ENCODE peak calls at places on chromosomes 7 and 10, in nine cellular contexts. One of them, this sample, is unnamed.

GRCh38 chr10:46229144-46229563 is 57.6 kb upstream of the ANTXRL start:
- DNase-seq in left ventricle myocardium inferior: no peak
- DNase-seq in uterus: peak; percentile 1
- DNase-seq in astrocyte: no peak
- DNase-seq in right lobe of liver: no peak
- DNase-seq in body of pancreas: no peak
- DNase-seq in sigmoid colon: no peak
- DNase-seq in prostate gland: no peak
- DNase-seq in heart left ventricle: peak; percentile 3
- DNase-seq in this sample: no peak

GRCh38 chr7:138665669-138666140 is 35.5 kb downstream of the SVOPL start:
- DNase-seq in left ventricle myocardium inferior: no peak
- DNase-seq in uterus: no peak
- DNase-seq in astrocyte: no peak
- DNase-seq in right lobe of liver: no peak
- DNase-seq in body of pancreas: no peak
- DNase-seq in sigmoid colon: no peak
- DNase-seq in prostate gland: no peak
- DNase-seq in heart left ventricle: no peak
- DNase-seq in this sample: no peak

GRCh38 chr7:41466760-41467384 is 236.0 kb downstream of the INHBA start:
- DNase-seq in left ventricle myocardium inferior: no peak
- DNase-seq in uterus: no peak
- DNase-seq in astrocyte: peak; percentile 38
- DNase-seq in right lobe of liver: no peak
- DNase-seq in body of pancreas: no peak
- DNase-seq in sigmoid colon: no peak
- DNase-seq in prostate gland: no peak
- DNase-seq in heart left ventricle: no peak
- DNase-seq in this sample: no peak

GRCh38 chr10:87575851-87576250 is 71.2 kb downstream of the MINPP1 start:
- DNase-seq in left ventricle myocardium inferior: no peak
- DNase-seq in uterus: no peak
- DNase-seq in astrocyte: no peak
- DNase-seq in right lobe of liver: no peak
- DNase-seq in body of pancreas: no peak
- DNase-seq in sigmoid colon: no peak
- DNase-seq in prostate gland: no peak
- DNase-seq in heart left ventricle: no peak
- DNase-seq in this sample: no peak

GRCh38 chr10:101123085-101123814 is 7.8 kb upstream of the TLX1 start:
- DNase-seq in left ventricle myocardium inferior: no peak
- DNase-seq in uterus: no peak
- DNase-seq in astrocyte: no peak
- DNase-seq in right lobe of liver: no peak
- DNase-seq in body of pancreas: no peak
- DNase-seq in sigmoid colon: no peak
- DNase-seq in prostate gland: no peak
- DNase-seq in heart left ventricle: no peak
- DNase-seq in this sample: no peak

GRCh38 chr7:80488851-80489370 is 23.0 kb downstream of the GNAT3 start:
- DNase-seq in left ventricle myocardium inferior: no peak
- DNase-seq in uterus: no peak
- DNase-seq in astrocyte: no peak
- DNase-seq in right lobe of liver: no peak
- DNase-seq in body of pancreas: no peak
- DNase-seq in sigmoid colon: no peak
- DNase-seq in prostate gland: no peak
- DNase-seq in heart left ventricle: no peak
- DNase-seq in this sample: no peak

GRCh38 chr7:121545418-121545817 is 149.3 kb upstream of the FAM3C start:
- DNase-seq in left ventricle myocardium inferior: no peak
- DNase-seq in uterus: no peak
- DNase-seq in astrocyte: no peak
- DNase-seq in right lobe of liver: no peak
- DNase-seq in body of pancreas: no peak
- DNase-seq in sigmoid colon: no peak
- DNase-seq in prostate gland: no peak
- DNase-seq in heart left ventricle: no peak
- DNase-seq in this sample: no peak

GRCh38 chr10:58023341-58024073 is 244.2 kb downstream of the IPMK start:
- DNase-seq in left ventricle myocardium inferior: no peak
- DNase-seq in uterus: no peak
- DNase-seq in astrocyte: peak; percentile 90
- DNase-seq in right lobe of liver: no peak
- DNase-seq in body of pancreas: no peak
- DNase-seq in sigmoid colon: no peak
- DNase-seq in prostate gland: no peak
- DNase-seq in heart left ventricle: no peak
- DNase-seq in this sample: no peak

GRCh38 chr7:102093599-102094001 is 193.1 kb upstream of the SH2B2 start:
- DNase-seq in left ventricle myocardium inferior: no peak
- DNase-seq in uterus: no peak
- DNase-seq in astrocyte: no peak
- DNase-seq in right lobe of liver: no peak
- DNase-seq in body of pancreas: no peak
- DNase-seq in sigmoid colon: no peak
- DNase-seq in prostate gland: no peak
- DNase-seq in heart left ventricle: no peak
- DNase-seq in this sample: peak; percentile 62

GRCh38 chr7:6398943-6399342 is 48.8 kb downstream of the DAGLB start:
- DNase-seq in left ventricle myocardium inferior: no peak
- DNase-seq in uterus: no peak
- DNase-seq in astrocyte: peak; percentile 49
- DNase-seq in right lobe of liver: no peak
- DNase-seq in body of pancreas: peak; percentile 37
- DNase-seq in sigmoid colon: no peak
- DNase-seq in prostate gland: peak; percentile 59
- DNase-seq in heart left ventricle: no peak
- DNase-seq in this sample: no peak

GRCh38 chr10:79431891-79432831 is 13.3 kb downstream of the ZCCHC24 start:
- DNase-seq in left ventricle myocardium inferior: no peak
- DNase-seq in uterus: peak; percentile 76
- DNase-seq in astrocyte: no peak
- DNase-seq in right lobe of liver: no peak
- DNase-seq in body of pancreas: no peak
- DNase-seq in sigmoid colon: peak; percentile 85
- DNase-seq in prostate gland: no peak
- DNase-seq in heart left ventricle: no peak
- DNase-seq in this sample: no peak

GRCh38 chr7:25180592-25180923 is 47.7 kb downstream of the NPVF start:
- DNase-seq in left ventricle myocardium inferior: no peak
- DNase-seq in uterus: no peak
- DNase-seq in astrocyte: no peak
- DNase-seq in right lobe of liver: no peak
- DNase-seq in body of pancreas: no peak
- DNase-seq in sigmoid colon: no peak
- DNase-seq in prostate gland: no peak
- DNase-seq in heart left ventricle: no peak
- DNase-seq in this sample: no peak

GRCh38 chr10:98589007-98589406 is 142.3 kb upstream of the HPS1 start:
- DNase-seq in left ventricle myocardium inferior: no peak
- DNase-seq in uterus: no peak
- DNase-seq in astrocyte: no peak
- DNase-seq in right lobe of liver: no peak
- DNase-seq in body of pancreas: no peak
- DNase-seq in sigmoid colon: no peak
- DNase-seq in prostate gland: no peak
- DNase-seq in heart left ventricle: no peak
- DNase-seq in this sample: no peak

GRCh38 chr10:61754553-61755540 is 92.1 kb downstream of the CABCOCO1 start:
- DNase-seq in left ventricle myocardium inferior: no peak
- DNase-seq in uterus: no peak
- DNase-seq in astrocyte: peak; percentile 54
- DNase-seq in right lobe of liver: no peak
- DNase-seq in body of pancreas: no peak
- DNase-seq in sigmoid colon: no peak
- DNase-seq in prostate gland: no peak
- DNase-seq in heart left ventricle: no peak
- DNase-seq in this sample: no peak

GRCh38 chr7:83732305-83732704 is 83.4 kb upstream of the SEMA3E start:
- DNase-seq in left ventricle myocardium inferior: no peak
- DNase-seq in uterus: no peak
- DNase-seq in astrocyte: peak; percentile 30
- DNase-seq in right lobe of liver: no peak
- DNase-seq in body of pancreas: no peak
- DNase-seq in sigmoid colon: no peak
- DNase-seq in prostate gland: no peak
- DNase-seq in heart left ventricle: no peak
- DNase-seq in this sample: no peak

DNA sequence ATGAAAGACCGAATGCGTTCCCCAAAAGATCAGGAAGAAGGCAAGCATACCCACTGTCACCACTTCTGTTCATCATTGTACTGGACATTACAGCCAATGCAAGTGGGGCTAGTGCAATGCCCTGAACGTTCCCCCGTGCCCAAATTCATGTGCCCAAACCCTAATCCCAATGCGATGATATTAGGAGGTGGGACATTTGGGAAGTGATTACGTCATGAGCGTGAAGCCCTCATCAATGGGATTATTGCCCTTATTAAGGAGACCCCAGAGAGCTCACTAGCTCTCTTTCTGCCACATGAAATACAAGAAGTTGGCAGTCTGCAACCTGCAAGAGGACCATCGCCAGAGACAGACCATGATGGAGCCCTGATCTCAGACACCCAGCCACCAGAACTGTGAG is 511.4 kb upstream of the TPK1 start:
- DNase-seq in left ventricle myocardium inferior: no peak
- DNase-seq in uterus: no peak
- DNase-seq in astrocyte: no peak
- DNase-seq in right lobe of liver: no peak
- DNase-seq in body of pancreas: no peak
- DNase-seq in sigmoid colon: no peak
- DNase-seq in prostate gland: no peak
- DNase-seq in heart left ventricle: no peak
- DNase-seq in this sample: no peak
- TF ChIP-seq CTCF in left ventricle myocardium inferior: no peak
- TF ChIP-seq CTCF in uterus: no peak
- TF ChIP-seq CTCF in astrocyte: no peak
- TF ChIP-seq CTCF in right lobe of liver: no peak
- TF ChIP-seq CTCF in body of pancreas: no peak
- TF ChIP-seq CTCF in sigmoid colon: no peak
- TF ChIP-seq CTCF in prostate gland: no peak
- TF ChIP-seq CTCF in heart left ventricle: no peak
- TF ChIP-seq CTCF in this sample: no peak

GRCh38 chr10:69364232-69364631 is 52.5 kb downstream of the TACR2 start:
- DNase-seq in left ventricle myocardium inferior: no peak
- DNase-seq in uterus: no peak
- DNase-seq in astrocyte: no peak
- DNase-seq in right lobe of liver: no peak
- DNase-seq in body of pancreas: no peak
- DNase-seq in sigmoid colon: no peak
- DNase-seq in prostate gland: no peak
- DNase-seq in heart left ventricle: no peak
- DNase-seq in this sample: no peak

GRCh38 chr10:69361303-69361614 is 55.5 kb downstream of the TACR2 start:
- DNase-seq in left ventricle myocardium inferior: no peak
- DNase-seq in uterus: no peak
- DNase-seq in astrocyte: no peak
- DNase-seq in right lobe of liver: no peak
- DNase-seq in body of pancreas: peak; percentile 94
- DNase-seq in sigmoid colon: no peak
- DNase-seq in prostate gland: no peak
- DNase-seq in heart left ventricle: no peak
- DNase-seq in this sample: no peak

GRCh38 chr10:69362471-69362954 is 54.2 kb downstream of the TACR2 start:
- DNase-seq in left ventricle myocardium inferior: peak; percentile 69
- DNase-seq in uterus: peak; percentile 31
- DNase-seq in astrocyte: peak; percentile 73
- DNase-seq in right lobe of liver: no peak
- DNase-seq in body of pancreas: peak; percentile 72
- DNase-seq in sigmoid colon: no peak
- DNase-seq in prostate gland: peak; percentile 65
- DNase-seq in heart left ventricle: peak; percentile 76
- DNase-seq in this sample: peak; percentile 66

GRCh38 chr10:69360485-69361302 is 56.0 kb downstream of the TACR2 start:
- DNase-seq in left ventricle myocardium inferior: peak; percentile 74
- DNase-seq in uterus: peak; percentile 83
- DNase-seq in astrocyte: peak; percentile 92
- DNase-seq in right lobe of liver: no peak
- DNase-seq in body of pancreas: peak; percentile 94
- DNase-seq in sigmoid colon: peak; percentile 93
- DNase-seq in prostate gland: peak; percentile 95
- DNase-seq in heart left ventricle: peak; percentile 68
- DNase-seq in this sample: peak; percentile 79

GRCh38 chr10:69363666-69364065 is 53.1 kb downstream of the TACR2 start:
- DNase-seq in left ventricle myocardium inferior: no peak
- DNase-seq in uterus: no peak
- DNase-seq in astrocyte: no peak
- DNase-seq in right lobe of liver: no peak
- DNase-seq in body of pancreas: no peak
- DNase-seq in sigmoid colon: no peak
- DNase-seq in prostate gland: no peak
- DNase-seq in heart left ventricle: no peak
- DNase-seq in this sample: no peak
- H3K36me3 ChIP-seq in left ventricle myocardium inferior: peaks cover 41% of the 10 kb centered on the region
- H3K36me3 ChIP-seq in uterus: no peaks in the 10 kb centered on the region
- H3K36me3 ChIP-seq in astrocyte: peaks cover 14% of the 10 kb centered on the region
- H3K36me3 ChIP-seq in right lobe of liver: no peaks in the 10 kb centered on the region
- H3K36me3 ChIP-seq in body of pancreas: no peaks in the 10 kb centered on the region
- H3K36me3 ChIP-seq in sigmoid colon: peaks cover 26% of the 10 kb centered on the region
- H3K36me3 ChIP-seq in prostate gland: no peaks in the 10 kb centered on the region
- H3K36me3 ChIP-seq in heart left ventricle: peaks cover 61% of the 10 kb centered on the region
- H3K36me3 ChIP-seq in this sample: no peaks in the 10 kb centered on the region

GRCh38 chr7:11355571-11355970 is 381.9 kb downstream of the PHF14 start:
- DNase-seq in left ventricle myocardium inferior: no peak
- DNase-seq in uterus: no peak
- DNase-seq in astrocyte: no peak
- DNase-seq in right lobe of liver: no peak
- DNase-seq in body of pancreas: no peak
- DNase-seq in sigmoid colon: no peak
- DNase-seq in prostate gland: no peak
- DNase-seq in heart left ventricle: no peak
- DNase-seq in this sample: no peak

DNA sequence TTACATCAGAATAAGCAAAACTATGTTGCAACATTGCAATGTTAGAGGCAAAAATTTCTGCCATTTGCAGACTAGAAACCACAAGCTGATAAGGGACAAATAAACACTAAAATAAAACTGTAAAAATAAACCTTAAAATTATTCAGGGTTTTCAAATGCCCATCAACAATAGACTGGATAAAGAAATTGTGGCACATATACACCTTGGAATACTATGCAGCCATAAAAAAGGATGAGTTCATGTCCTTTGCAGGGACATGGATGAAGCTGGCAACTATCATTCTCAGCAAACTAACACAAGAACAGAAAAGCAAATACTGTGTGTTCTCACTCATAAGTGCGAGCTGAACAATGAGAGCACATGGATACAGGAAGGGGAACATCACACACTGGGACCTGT is 385.0 kb downstream of the PHF14 start:
- DNase-seq in left ventricle myocardium inferior: no peak
- DNase-seq in uterus: no peak
- DNase-seq in astrocyte: no peak
- DNase-seq in right lobe of liver: no peak
- DNase-seq in body of pancreas: no peak
- DNase-seq in sigmoid colon: no peak
- DNase-seq in prostate gland: no peak
- DNase-seq in heart left ventricle: no peak
- DNase-seq in this sample: no peak
- H3K4me1 ChIP-seq in left ventricle myocardium inferior: no peaks in the 10 kb centered on the region
- H3K4me1 ChIP-seq in uterus: no peaks in the 10 kb centered on the region
- H3K4me1 ChIP-seq in astrocyte: no peaks in the 10 kb centered on the region
- H3K4me1 ChIP-seq in right lobe of liver: no peaks in the 10 kb centered on the region
- H3K4me1 ChIP-seq in body of pancreas: no peaks in the 10 kb centered on the region
- H3K4me1 ChIP-seq in sigmoid colon: no peaks in the 10 kb centered on the region
- H3K4me1 ChIP-seq in prostate gland: no peaks in the 10 kb centered on the region
- H3K4me1 ChIP-seq in heart left ventricle: no peaks in the 10 kb centered on the region
- H3K4me1 ChIP-seq in this sample: no peaks in the 10 kb centered on the region

GRCh38 chr10:111323567-111323966 is 246.7 kb downstream of the ADRA2A start:
- DNase-seq in left ventricle myocardium inferior: no peak
- DNase-seq in uterus: no peak
- DNase-seq in astrocyte: no peak
- DNase-seq in right lobe of liver: no peak
- DNase-seq in body of pancreas: no peak
- DNase-seq in sigmoid colon: no peak
- DNase-seq in prostate gland: no peak
- DNase-seq in heart left ventricle: no peak
- DNase-seq in this sample: no peak
- TF ChIP-seq CTCF in left ventricle myocardium inferior: peak; percentile 25
- TF ChIP-seq CTCF in uterus: no peak
- TF ChIP-seq CTCF in astrocyte: no peak
- TF ChIP-seq CTCF in right lobe of liver: no peak
- TF ChIP-seq CTCF in body of pancreas: peak; percentile 14
- TF ChIP-seq CTCF in sigmoid colon: no peak
- TF ChIP-seq CTCF in prostate gland: no peak
- TF ChIP-seq CTCF in heart left ventricle: no peak
- TF ChIP-seq CTCF in this sample: no peak